ENCODE peak calls at places on chromosomes 4 and X, in eight cellular contexts. One of them, this sample, is unnamed.
A peak's percentile ranks its signal among the peaks of the same experiment; 100 is the strongest.

GRCh38 chr4:87382931-87383330 is 8.1 kb downstream of the HSD17B11 start:
- DNase-seq in activated CD8-positive, alpha-beta memory T cell treated with anti-CD3 and anti-CD28 coated beads for 1 hour: no peak
- DNase-seq in germinal center: no peak
- DNase-seq in occipital lobe: no peak
- DNase-seq in activated CD4-positive, alpha-beta T cell treated with anti-CD3 and anti-CD28 coated beads for 1 hour: no peak
- DNase-seq in CD8-positive, alpha-beta memory T cell: no peak
- DNase-seq in HuH-7: no peak
- DNase-seq in left kidney: no peak
- DNase-seq in this sample: no peak

GRCh38 chr4:3311095-3311372 is 18.2 kb downstream of the RGS12 start:
- DNase-seq in occipital lobe: no peak
- DNase-seq in CD8-positive, alpha-beta memory T cell: no peak
- DNase-seq in HuH-7: no peak
- DNase-seq in left kidney: no peak
- DNase-seq in germinal center: no peak
- DNase-seq in activated CD8-positive, alpha-beta memory T cell treated with anti-CD3 and anti-CD28 coated beads for 1 hour: no peak
- DNase-seq in activated CD4-positive, alpha-beta T cell treated with anti-CD3 and anti-CD28 coated beads for 1 hour: no peak
- DNase-seq in this sample: no peak

GRCh38 chrX:56788717-56789122 is 59.7 kb downstream of the NBDY start:
- DNase-seq in activated CD8-positive, alpha-beta memory T cell treated with anti-CD3 and anti-CD28 coated beads for 1 hour: no peak
- DNase-seq in germinal center: no peak
- DNase-seq in CD8-positive, alpha-beta memory T cell: no peak
- DNase-seq in activated CD4-positive, alpha-beta T cell treated with anti-CD3 and anti-CD28 coated beads for 1 hour: no peak
- DNase-seq in HuH-7: peak; percentile 26
- DNase-seq in occipital lobe: peak; percentile 4
- DNase-seq in left kidney: no peak
- DNase-seq in this sample: peak; percentile 79

GRCh38 chr4:75800972-75801371 is 76.6 kb downstream of the USO1 start:
- DNase-seq in germinal center: no peak
- DNase-seq in activated CD8-positive, alpha-beta memory T cell treated with anti-CD3 and anti-CD28 coated beads for 1 hour: no peak
- DNase-seq in HuH-7: no peak
- DNase-seq in left kidney: no peak
- DNase-seq in CD8-positive, alpha-beta memory T cell: no peak
- DNase-seq in activated CD4-positive, alpha-beta T cell treated with anti-CD3 and anti-CD28 coated beads for 1 hour: no peak
- DNase-seq in occipital lobe: no peak
- DNase-seq in this sample: no peak

GRCh38 chrX:129697204-129697829 is 41.5 kb upstream of the XPNPEP2 start:
- DNase-seq in left kidney: no peak
- DNase-seq in germinal center: no peak
- DNase-seq in activated CD4-positive, alpha-beta T cell treated with anti-CD3 and anti-CD28 coated beads for 1 hour: no peak
- DNase-seq in occipital lobe: no peak
- DNase-seq in activated CD8-positive, alpha-beta memory T cell treated with anti-CD3 and anti-CD28 coated beads for 1 hour: no peak
- DNase-seq in HuH-7: no peak
- DNase-seq in CD8-positive, alpha-beta memory T cell: no peak
- DNase-seq in this sample: no peak

GRCh38 chr4:171846232-171846631 is 33.0 kb downstream of the GALNTL6 start:
- DNase-seq in occipital lobe: no peak
- DNase-seq in CD8-positive, alpha-beta memory T cell: no peak
- DNase-seq in activated CD4-positive, alpha-beta T cell treated with anti-CD3 and anti-CD28 coated beads for 1 hour: no peak
- DNase-seq in germinal center: peak; percentile 10
- DNase-seq in HuH-7: peak; percentile 24
- DNase-seq in left kidney: peak; percentile 57
- DNase-seq in activated CD8-positive, alpha-beta memory T cell treated with anti-CD3 and anti-CD28 coated beads for 1 hour: no peak
- DNase-seq in this sample: peak; percentile 15

GRCh38 chr4:130359537-130359936 is 1263.6 kb downstream of the C4orf33 start:
- DNase-seq in germinal center: no peak
- DNase-seq in activated CD4-positive, alpha-beta T cell treated with anti-CD3 and anti-CD28 coated beads for 1 hour: no peak
- DNase-seq in left kidney: peak; percentile 37
- DNase-seq in occipital lobe: no peak
- DNase-seq in activated CD8-positive, alpha-beta memory T cell treated with anti-CD3 and anti-CD28 coated beads for 1 hour: no peak
- DNase-seq in CD8-positive, alpha-beta memory T cell: no peak
- DNase-seq in HuH-7: no peak
- DNase-seq in this sample: peak; percentile 5

GRCh38 chrX:47218280-47218919 is at the start of gene CDK16:
- DNase-seq in activated CD4-positive, alpha-beta T cell treated with anti-CD3 and anti-CD28 coated beads for 1 hour: peak; percentile 57
- DNase-seq in occipital lobe: peak; percentile 61
- DNase-seq in germinal center: peak; percentile 84
- DNase-seq in CD8-positive, alpha-beta memory T cell: peak; percentile 89
- DNase-seq in left kidney: peak; percentile 91
- DNase-seq in activated CD8-positive, alpha-beta memory T cell treated with anti-CD3 and anti-CD28 coated beads for 1 hour: peak; percentile 39
- DNase-seq in HuH-7: peak; percentile 71
- DNase-seq in this sample: peak; percentile 90

GRCh38 chr4:75172551-75172950 is 239.6 kb downstream of the PARM1 start:
- DNase-seq in HuH-7: no peak
- DNase-seq in activated CD8-positive, alpha-beta memory T cell treated with anti-CD3 and anti-CD28 coated beads for 1 hour: no peak
- DNase-seq in left kidney: no peak
- DNase-seq in occipital lobe: no peak
- DNase-seq in CD8-positive, alpha-beta memory T cell: no peak
- DNase-seq in activated CD4-positive, alpha-beta T cell treated with anti-CD3 and anti-CD28 coated beads for 1 hour: no peak
- DNase-seq in germinal center: no peak
- DNase-seq in this sample: no peak

GRCh38 chr4:54745031-54745770 is 87.4 kb downstream of the KIT start:
- DNase-seq in germinal center: no peak
- DNase-seq in occipital lobe: no peak
- DNase-seq in activated CD4-positive, alpha-beta T cell treated with anti-CD3 and anti-CD28 coated beads for 1 hour: no peak
- DNase-seq in activated CD8-positive, alpha-beta memory T cell treated with anti-CD3 and anti-CD28 coated beads for 1 hour: no peak
- DNase-seq in CD8-positive, alpha-beta memory T cell: no peak
- DNase-seq in left kidney: no peak
- DNase-seq in HuH-7: no peak
- DNase-seq in this sample: no peak

GRCh38 chr4:41178372-41179085 is 35.8 kb downstream of the APBB2 start:
- DNase-seq in activated CD8-positive, alpha-beta memory T cell treated with anti-CD3 and anti-CD28 coated beads for 1 hour: no peak
- DNase-seq in activated CD4-positive, alpha-beta T cell treated with anti-CD3 and anti-CD28 coated beads for 1 hour: no peak
- DNase-seq in germinal center: no peak
- DNase-seq in CD8-positive, alpha-beta memory T cell: no peak
- DNase-seq in occipital lobe: no peak
- DNase-seq in HuH-7: no peak
- DNase-seq in left kidney: peak; percentile 49
- DNase-seq in this sample: no peak

GRCh38 chrX:24646745-24647182 is 383 bp downstream of the PCYT1B start:
- DNase-seq in activated CD8-positive, alpha-beta memory T cell treated with anti-CD3 and anti-CD28 coated beads for 1 hour: no peak
- DNase-seq in activated CD4-positive, alpha-beta T cell treated with anti-CD3 and anti-CD28 coated beads for 1 hour: no peak
- DNase-seq in occipital lobe: no peak
- DNase-seq in left kidney: peak; percentile 52
- DNase-seq in HuH-7: no peak
- DNase-seq in CD8-positive, alpha-beta memory T cell: peak; percentile 4
- DNase-seq in germinal center: no peak
- DNase-seq in this sample: peak; percentile 24

GRCh38 chrX:38081926-38082708 is 75.8 kb downstream of the SYTL5 start:
- DNase-seq in occipital lobe: no peak
- DNase-seq in left kidney: no peak
- DNase-seq in activated CD4-positive, alpha-beta T cell treated with anti-CD3 and anti-CD28 coated beads for 1 hour: no peak
- DNase-seq in CD8-positive, alpha-beta memory T cell: no peak
- DNase-seq in germinal center: no peak
- DNase-seq in activated CD8-positive, alpha-beta memory T cell treated with anti-CD3 and anti-CD28 coated beads for 1 hour: no peak
- DNase-seq in HuH-7: no peak
- DNase-seq in this sample: no peak

GRCh38 chrX:86241547-86241946 is 93.3 kb downstream of the DACH2 start:
- DNase-seq in activated CD4-positive, alpha-beta T cell treated with anti-CD3 and anti-CD28 coated beads for 1 hour: no peak
- DNase-seq in activated CD8-positive, alpha-beta memory T cell treated with anti-CD3 and anti-CD28 coated beads for 1 hour: no peak
- DNase-seq in left kidney: no peak
- DNase-seq in occipital lobe: no peak
- DNase-seq in germinal center: no peak
- DNase-seq in CD8-positive, alpha-beta memory T cell: no peak
- DNase-seq in HuH-7: no peak
- DNase-seq in this sample: no peak

GRCh38 chrX:37921758-37922157 is 74.4 kb upstream of the DYNLT3 start:
- DNase-seq in germinal center: no peak
- DNase-seq in activated CD8-positive, alpha-beta memory T cell treated with anti-CD3 and anti-CD28 coated beads for 1 hour: no peak
- DNase-seq in occipital lobe: no peak
- DNase-seq in activated CD4-positive, alpha-beta T cell treated with anti-CD3 and anti-CD28 coated beads for 1 hour: no peak
- DNase-seq in CD8-positive, alpha-beta memory T cell: no peak
- DNase-seq in HuH-7: no peak
- DNase-seq in left kidney: no peak
- DNase-seq in this sample: no peak

GRCh38 chrX:102696303-102696702 is 15.9 kb upstream of the GPRASP2 start:
- DNase-seq in CD8-positive, alpha-beta memory T cell: no peak
- DNase-seq in germinal center: no peak
- DNase-seq in left kidney: no peak
- DNase-seq in occipital lobe: no peak
- DNase-seq in HuH-7: no peak
- DNase-seq in activated CD4-positive, alpha-beta T cell treated with anti-CD3 and anti-CD28 coated beads for 1 hour: no peak
- DNase-seq in activated CD8-positive, alpha-beta memory T cell treated with anti-CD3 and anti-CD28 coated beads for 1 hour: no peak
- DNase-seq in this sample: no peak

GRCh38 chr4:22501715-22502095 is 14.2 kb downstream of the ADGRA3 start:
- DNase-seq in activated CD8-positive, alpha-beta memory T cell treated with anti-CD3 and anti-CD28 coated beads for 1 hour: no peak
- DNase-seq in HuH-7: no peak
- DNase-seq in activated CD4-positive, alpha-beta T cell treated with anti-CD3 and anti-CD28 coated beads for 1 hour: no peak
- DNase-seq in CD8-positive, alpha-beta memory T cell: no peak
- DNase-seq in germinal center: no peak
- DNase-seq in left kidney: no peak
- DNase-seq in occipital lobe: no peak
- DNase-seq in this sample: no peak

GRCh38 chr4:71860643-71861042 is 76.8 kb upstream of the GC start:
- DNase-seq in left kidney: peak; percentile 37
- DNase-seq in CD8-positive, alpha-beta memory T cell: no peak
- DNase-seq in germinal center: no peak
- DNase-seq in HuH-7: no peak
- DNase-seq in activated CD4-positive, alpha-beta T cell treated with anti-CD3 and anti-CD28 coated beads for 1 hour: no peak
- DNase-seq in occipital lobe: no peak
- DNase-seq in activated CD8-positive, alpha-beta memory T cell treated with anti-CD3 and anti-CD28 coated beads for 1 hour: no peak
- DNase-seq in this sample: no peak

GRCh38 chr4:172980178-172980577 is 188.4 kb upstream of the GALNT7 start:
- DNase-seq in activated CD4-positive, alpha-beta T cell treated with anti-CD3 and anti-CD28 coated beads for 1 hour: no peak
- DNase-seq in HuH-7: no peak
- DNase-seq in germinal center: no peak
- DNase-seq in activated CD8-positive, alpha-beta memory T cell treated with anti-CD3 and anti-CD28 coated beads for 1 hour: no peak
- DNase-seq in left kidney: no peak
- DNase-seq in CD8-positive, alpha-beta memory T cell: no peak
- DNase-seq in occipital lobe: no peak
- DNase-seq in this sample: no peak

GRCh38 chrX:2629316-2630168 is 61.6 kb upstream of the CD99 start:
- DNase-seq in occipital lobe: no peak
- DNase-seq in activated CD8-positive, alpha-beta memory T cell treated with anti-CD3 and anti-CD28 coated beads for 1 hour: no peak
- DNase-seq in HuH-7: no peak
- DNase-seq in activated CD4-positive, alpha-beta T cell treated with anti-CD3 and anti-CD28 coated beads for 1 hour: no peak
- DNase-seq in left kidney: no peak
- DNase-seq in germinal center: peak; percentile 26
- DNase-seq in CD8-positive, alpha-beta memory T cell: no peak
- DNase-seq in this sample: no peak

GRCh38 chr4:184854673-184855072 is 28.9 kb upstream of the ACSL1 start:
- DNase-seq in occipital lobe: no peak
- DNase-seq in CD8-positive, alpha-beta memory T cell: no peak
- DNase-seq in activated CD4-positive, alpha-beta T cell treated with anti-CD3 and anti-CD28 coated beads for 1 hour: no peak
- DNase-seq in germinal center: peak; percentile 43
- DNase-seq in HuH-7: no peak
- DNase-seq in activated CD8-positive, alpha-beta memory T cell treated with anti-CD3 and anti-CD28 coated beads for 1 hour: no peak
- DNase-seq in left kidney: no peak
- DNase-seq in this sample: no peak

GRCh38 chr4:69689530-69690111 is 36.6 kb upstream of the UGT2A1 start:
- DNase-seq in occipital lobe: no peak
- DNase-seq in germinal center: peak; percentile 2
- DNase-seq in activated CD8-positive, alpha-beta memory T cell treated with anti-CD3 and anti-CD28 coated beads for 1 hour: no peak
- DNase-seq in CD8-positive, alpha-beta memory T cell: peak; percentile 34
- DNase-seq in activated CD4-positive, alpha-beta T cell treated with anti-CD3 and anti-CD28 coated beads for 1 hour: no peak
- DNase-seq in left kidney: peak; percentile 69
- DNase-seq in HuH-7: no peak
- DNase-seq in this sample: peak; percentile 44

GRCh38 chr4:76950846-76951321 is 1.3 kb downstream of the SEPTIN11 start:
- DNase-seq in activated CD8-positive, alpha-beta memory T cell treated with anti-CD3 and anti-CD28 coated beads for 1 hour: no peak
- DNase-seq in germinal center: peak; percentile 39
- DNase-seq in HuH-7: no peak
- DNase-seq in activated CD4-positive, alpha-beta T cell treated with anti-CD3 and anti-CD28 coated beads for 1 hour: no peak
- DNase-seq in left kidney: peak; percentile 62
- DNase-seq in CD8-positive, alpha-beta memory T cell: peak; percentile 7
- DNase-seq in occipital lobe: peak; percentile 53
- DNase-seq in this sample: peak; percentile 13

GRCh38 chr4:122539861-122540465 is 80.9 kb downstream of the IL21 start:
- DNase-seq in left kidney: no peak
- DNase-seq in activated CD8-positive, alpha-beta memory T cell treated with anti-CD3 and anti-CD28 coated beads for 1 hour: no peak
- DNase-seq in HuH-7: no peak
- DNase-seq in CD8-positive, alpha-beta memory T cell: no peak
- DNase-seq in germinal center: no peak
- DNase-seq in activated CD4-positive, alpha-beta T cell treated with anti-CD3 and anti-CD28 coated beads for 1 hour: no peak
- DNase-seq in occipital lobe: no peak
- DNase-seq in this sample: no peak

GRCh38 chrX:7244400-7244799 is 96.4 kb upstream of the PUDP start:
- DNase-seq in activated CD8-positive, alpha-beta memory T cell treated with anti-CD3 and anti-CD28 coated beads for 1 hour: no peak
- DNase-seq in left kidney: no peak
- DNase-seq in CD8-positive, alpha-beta memory T cell: no peak
- DNase-seq in occipital lobe: no peak
- DNase-seq in activated CD4-positive, alpha-beta T cell treated with anti-CD3 and anti-CD28 coated beads for 1 hour: no peak
- DNase-seq in HuH-7: no peak
- DNase-seq in germinal center: no peak
- DNase-seq in this sample: no peak

GRCh38 chr4:35511851-35512250 is 732.5 kb downstream of the ARAP2 start:
- DNase-seq in germinal center: no peak
- DNase-seq in left kidney: no peak
- DNase-seq in activated CD4-positive, alpha-beta T cell treated with anti-CD3 and anti-CD28 coated beads for 1 hour: no peak
- DNase-seq in CD8-positive, alpha-beta memory T cell: no peak
- DNase-seq in activated CD8-positive, alpha-beta memory T cell treated with anti-CD3 and anti-CD28 coated beads for 1 hour: no peak
- DNase-seq in occipital lobe: no peak
- DNase-seq in HuH-7: no peak
- DNase-seq in this sample: no peak

GRCh38 chr4:78984593-78984992 is 45.4 kb upstream of the PAQR3 start:
- DNase-seq in left kidney: no peak
- DNase-seq in activated CD4-positive, alpha-beta T cell treated with anti-CD3 and anti-CD28 coated beads for 1 hour: no peak
- DNase-seq in occipital lobe: no peak
- DNase-seq in activated CD8-positive, alpha-beta memory T cell treated with anti-CD3 and anti-CD28 coated beads for 1 hour: no peak
- DNase-seq in CD8-positive, alpha-beta memory T cell: no peak
- DNase-seq in germinal center: no peak
- DNase-seq in HuH-7: no peak
- DNase-seq in this sample: no peak

GRCh38 chrX:102746134-102746584 is 25.6 kb downstream of the GPRASP3 start:
- DNase-seq in left kidney: peak; percentile 66
- DNase-seq in activated CD4-positive, alpha-beta T cell treated with anti-CD3 and anti-CD28 coated beads for 1 hour: no peak
- DNase-seq in HuH-7: no peak
- DNase-seq in occipital lobe: no peak
- DNase-seq in activated CD8-positive, alpha-beta memory T cell treated with anti-CD3 and anti-CD28 coated beads for 1 hour: no peak
- DNase-seq in germinal center: peak; percentile 3
- DNase-seq in CD8-positive, alpha-beta memory T cell: peak; percentile 5
- DNase-seq in this sample: no peak